ENCODE peak calls at places on chromosomes 1 and 21, in ten cellular contexts. One of them, this sample, is unnamed.

GRCh38 chr1:161943713-161944112 is 80.0 kb downstream of the OLFML2B start:
- DNase-seq in NCI-H187: no peak
- DNase-seq in A172: no peak
- DNase-seq in T-cell: no peak
- DNase-seq in GM20000: no peak
- DNase-seq in epithelial cell of proximal tubule: no peak
- DNase-seq in CD4-positive, alpha-beta memory T cell: no peak
- DNase-seq in stimulated activated CD4-positive, alpha-beta T cell treated with anti-CD3 and anti-CD28 coated beads, Interleukin-2, amount 100 ng/mL, for 24 hours: no peak
- DNase-seq in AG09309: no peak
- DNase-seq in NCI-H82: no peak
- DNase-seq in this sample: no peak

GRCh38 chr1:157833155-157833554 is 8.5 kb downstream of the CD5L start:
- DNase-seq in NCI-H187: no peak
- DNase-seq in A172: no peak
- DNase-seq in T-cell: no peak
- DNase-seq in GM20000: no peak
- DNase-seq in epithelial cell of proximal tubule: no peak
- DNase-seq in CD4-positive, alpha-beta memory T cell: no peak
- DNase-seq in stimulated activated CD4-positive, alpha-beta T cell treated with anti-CD3 and anti-CD28 coated beads, Interleukin-2, amount 100 ng/mL, for 24 hours: no peak
- DNase-seq in AG09309: no peak
- DNase-seq in NCI-H82: no peak
- DNase-seq in this sample: no peak

GRCh38 chr21:46436586-46436985 is 22.1 kb upstream of the DIP2A start:
- DNase-seq in NCI-H187: no peak
- DNase-seq in A172: no peak
- DNase-seq in T-cell: no peak
- DNase-seq in GM20000: no peak
- DNase-seq in epithelial cell of proximal tubule: no peak
- DNase-seq in CD4-positive, alpha-beta memory T cell: no peak
- DNase-seq in stimulated activated CD4-positive, alpha-beta T cell treated with anti-CD3 and anti-CD28 coated beads, Interleukin-2, amount 100 ng/mL, for 24 hours: no peak
- DNase-seq in AG09309: no peak
- DNase-seq in NCI-H82: no peak
- DNase-seq in this sample: no peak

GRCh38 chr1:199157494-199157893 is 518.7 kb downstream of the PTPRC start:
- DNase-seq in NCI-H187: no peak
- DNase-seq in A172: peak
- DNase-seq in T-cell: no peak
- DNase-seq in GM20000: no peak
- DNase-seq in epithelial cell of proximal tubule: peak
- DNase-seq in CD4-positive, alpha-beta memory T cell: no peak
- DNase-seq in stimulated activated CD4-positive, alpha-beta T cell treated with anti-CD3 and anti-CD28 coated beads, Interleukin-2, amount 100 ng/mL, for 24 hours: no peak
- DNase-seq in AG09309: no peak
- DNase-seq in NCI-H82: no peak
- DNase-seq in this sample: no peak

GRCh38 chr1:153357853-153358690 is at the start of gene S100A9:
- DNase-seq in NCI-H187: no peak
- DNase-seq in A172: no peak
- DNase-seq in T-cell: no peak
- DNase-seq in GM20000: no peak
- DNase-seq in epithelial cell of proximal tubule: no peak
- DNase-seq in CD4-positive, alpha-beta memory T cell: no peak
- DNase-seq in stimulated activated CD4-positive, alpha-beta T cell treated with anti-CD3 and anti-CD28 coated beads, Interleukin-2, amount 100 ng/mL, for 24 hours: no peak
- DNase-seq in AG09309: no peak
- DNase-seq in NCI-H82: no peak
- DNase-seq in this sample: no peak

GRCh38 chr1:160428655-160429054 is 28.3 kb downstream of the VANGL2 start:
- DNase-seq in NCI-H187: no peak
- DNase-seq in A172: peak
- DNase-seq in T-cell: peak
- DNase-seq in GM20000: no peak
- DNase-seq in epithelial cell of proximal tubule: no peak
- DNase-seq in CD4-positive, alpha-beta memory T cell: peak
- DNase-seq in stimulated activated CD4-positive, alpha-beta T cell treated with anti-CD3 and anti-CD28 coated beads, Interleukin-2, amount 100 ng/mL, for 24 hours: peak
- DNase-seq in AG09309: no peak
- DNase-seq in NCI-H82: peak
- DNase-seq in this sample: peak

GRCh38 chr1:51679435-51679834 is 62.5 kb downstream of the OSBPL9 start:
- DNase-seq in NCI-H187: no peak
- DNase-seq in A172: no peak
- DNase-seq in T-cell: no peak
- DNase-seq in GM20000: no peak
- DNase-seq in epithelial cell of proximal tubule: no peak
- DNase-seq in CD4-positive, alpha-beta memory T cell: no peak
- DNase-seq in stimulated activated CD4-positive, alpha-beta T cell treated with anti-CD3 and anti-CD28 coated beads, Interleukin-2, amount 100 ng/mL, for 24 hours: no peak
- DNase-seq in AG09309: no peak
- DNase-seq in NCI-H82: no peak
- DNase-seq in this sample: no peak

GRCh38 chr1:60963167-60963909 is 119.0 kb upstream of the NFIA start:
- DNase-seq in NCI-H187: no peak
- DNase-seq in A172: no peak
- DNase-seq in T-cell: no peak
- DNase-seq in GM20000: no peak
- DNase-seq in epithelial cell of proximal tubule: no peak
- DNase-seq in CD4-positive, alpha-beta memory T cell: no peak
- DNase-seq in stimulated activated CD4-positive, alpha-beta T cell treated with anti-CD3 and anti-CD28 coated beads, Interleukin-2, amount 100 ng/mL, for 24 hours: no peak
- DNase-seq in AG09309: no peak
- DNase-seq in NCI-H82: no peak
- DNase-seq in this sample: no peak

GRCh38 chr21:35528109-35529042 is 479.3 kb upstream of the RUNX1 start:
- DNase-seq in NCI-H187: no peak
- DNase-seq in A172: no peak
- DNase-seq in T-cell: peak
- DNase-seq in GM20000: peak
- DNase-seq in epithelial cell of proximal tubule: no peak
- DNase-seq in CD4-positive, alpha-beta memory T cell: peak
- DNase-seq in stimulated activated CD4-positive, alpha-beta T cell treated with anti-CD3 and anti-CD28 coated beads, Interleukin-2, amount 100 ng/mL, for 24 hours: peak
- DNase-seq in AG09309: no peak
- DNase-seq in NCI-H82: no peak
- DNase-seq in this sample: peak

GRCh38 chr21:20790113-20790512 is 208.1 kb upstream of the NCAM2 start:
- DNase-seq in NCI-H187: no peak
- DNase-seq in A172: no peak
- DNase-seq in T-cell: no peak
- DNase-seq in GM20000: no peak
- DNase-seq in epithelial cell of proximal tubule: no peak
- DNase-seq in CD4-positive, alpha-beta memory T cell: no peak
- DNase-seq in stimulated activated CD4-positive, alpha-beta T cell treated with anti-CD3 and anti-CD28 coated beads, Interleukin-2, amount 100 ng/mL, for 24 hours: no peak
- DNase-seq in AG09309: no peak
- DNase-seq in NCI-H82: no peak
- DNase-seq in this sample: no peak

GRCh38 chr1:39973503-39974135 is 18.7 kb downstream of the MFSD2A start:
- DNase-seq in NCI-H187: peak
- DNase-seq in A172: peak
- DNase-seq in T-cell: peak
- DNase-seq in GM20000: peak
- DNase-seq in epithelial cell of proximal tubule: no peak
- DNase-seq in CD4-positive, alpha-beta memory T cell: peak
- DNase-seq in stimulated activated CD4-positive, alpha-beta T cell treated with anti-CD3 and anti-CD28 coated beads, Interleukin-2, amount 100 ng/mL, for 24 hours: peak
- DNase-seq in AG09309: no peak
- DNase-seq in NCI-H82: peak
- DNase-seq in this sample: peak

GRCh38 chr1:155063550-155064108 is at the start of gene EFNA4:
- DNase-seq in NCI-H187: peak
- DNase-seq in A172: peak
- DNase-seq in T-cell: peak
- DNase-seq in GM20000: peak
- DNase-seq in epithelial cell of proximal tubule: peak
- DNase-seq in CD4-positive, alpha-beta memory T cell: peak
- DNase-seq in stimulated activated CD4-positive, alpha-beta T cell treated with anti-CD3 and anti-CD28 coated beads, Interleukin-2, amount 100 ng/mL, for 24 hours: peak
- DNase-seq in AG09309: no peak
- DNase-seq in NCI-H82: peak
- DNase-seq in this sample: peak

GRCh38 chr1:39650431-39650830 is 11.0 kb upstream of the HEYL start:
- DNase-seq in NCI-H187: no peak
- DNase-seq in A172: no peak
- DNase-seq in T-cell: no peak
- DNase-seq in GM20000: no peak
- DNase-seq in epithelial cell of proximal tubule: no peak
- DNase-seq in CD4-positive, alpha-beta memory T cell: no peak
- DNase-seq in stimulated activated CD4-positive, alpha-beta T cell treated with anti-CD3 and anti-CD28 coated beads, Interleukin-2, amount 100 ng/mL, for 24 hours: no peak
- DNase-seq in AG09309: no peak
- DNase-seq in NCI-H82: no peak
- DNase-seq in this sample: no peak

GRCh38 chr1:67590329-67590728 is 94.7 kb upstream of the GADD45A start:
- DNase-seq in NCI-H187: no peak
- DNase-seq in A172: no peak
- DNase-seq in T-cell: no peak
- DNase-seq in GM20000: no peak
- DNase-seq in epithelial cell of proximal tubule: no peak
- DNase-seq in CD4-positive, alpha-beta memory T cell: no peak
- DNase-seq in stimulated activated CD4-positive, alpha-beta T cell treated with anti-CD3 and anti-CD28 coated beads, Interleukin-2, amount 100 ng/mL, for 24 hours: no peak
- DNase-seq in AG09309: no peak
- DNase-seq in NCI-H82: no peak
- DNase-seq in this sample: no peak

GRCh38 chr1:156493749-156494148 is 6.8 kb downstream of the MEF2D start:
- DNase-seq in NCI-H187: no peak
- DNase-seq in A172: no peak
- DNase-seq in T-cell: no peak
- DNase-seq in GM20000: no peak
- DNase-seq in epithelial cell of proximal tubule: no peak
- DNase-seq in CD4-positive, alpha-beta memory T cell: no peak
- DNase-seq in stimulated activated CD4-positive, alpha-beta T cell treated with anti-CD3 and anti-CD28 coated beads, Interleukin-2, amount 100 ng/mL, for 24 hours: no peak
- DNase-seq in AG09309: no peak
- DNase-seq in NCI-H82: peak
- DNase-seq in this sample: no peak